ENCODE peak calls at places on chromosomes 12 and 14, in five cellular contexts. One of them, this sample, is unnamed.

GRCh38 chr14:23605931-23606585 is 27.5 kb upstream of the JPH4 start:
- DNase-seq in NT2/D1: no peak
- DNase-seq in IMR-90: peak; percentile 12
- DNase-seq in neuronal stem cell: no peak
- DNase-seq in left ventricle myocardium inferior: no peak
- DNase-seq in this sample: no peak

GRCh38 chr12:29673346-29673745 is 110.4 kb downstream of the TMTC1 start:
- DNase-seq in NT2/D1: no peak
- DNase-seq in left ventricle myocardium inferior: no peak
- DNase-seq in neuronal stem cell: no peak
- DNase-seq in IMR-90: peak; percentile 71
- DNase-seq in this sample: no peak

GRCh38 chr14:57478050-57478449 is 15.6 kb downstream of the CCDC198 start:
- DNase-seq in left ventricle myocardium inferior: no peak
- DNase-seq in NT2/D1: no peak
- DNase-seq in IMR-90: no peak
- DNase-seq in neuronal stem cell: no peak
- DNase-seq in this sample: no peak

GRCh38 chr12:122888232-122888752 is 7.6 kb downstream of the VPS37B start:
- DNase-seq in neuronal stem cell: no peak
- DNase-seq in IMR-90: peak; percentile 69
- DNase-seq in left ventricle myocardium inferior: peak; percentile 31
- DNase-seq in NT2/D1: no peak
- DNase-seq in this sample: peak; percentile 91

GRCh38 chr12:30515351-30515750 is 180.3 kb downstream of the IPO8 start:
- DNase-seq in NT2/D1: peak; percentile 32
- DNase-seq in IMR-90: no peak
- DNase-seq in neuronal stem cell: peak; percentile 11
- DNase-seq in left ventricle myocardium inferior: no peak
- DNase-seq in this sample: no peak

GRCh38 chr14:24145700-24146621 is at the start of gene PSME2:
- DNase-seq in IMR-90: peak; percentile 80
- DNase-seq in neuronal stem cell: no peak
- DNase-seq in NT2/D1: no peak
- DNase-seq in left ventricle myocardium inferior: no peak
- DNase-seq in this sample: no peak

GRCh38 chr14:70803321-70804110 is 5.8 kb downstream of the MAP3K9 start:
- DNase-seq in left ventricle myocardium inferior: no peak
- DNase-seq in IMR-90: no peak
- DNase-seq in neuronal stem cell: no peak
- DNase-seq in NT2/D1: no peak
- DNase-seq in this sample: no peak

GRCh38 chr14:61234215-61234916 is 46.8 kb downstream of the TMEM30B start:
- DNase-seq in NT2/D1: no peak
- DNase-seq in neuronal stem cell: no peak
- DNase-seq in left ventricle myocardium inferior: no peak
- DNase-seq in IMR-90: no peak
- DNase-seq in this sample: no peak

GRCh38 chr14:67618617-67619063 is 1.1 kb upstream of the ARG2 start:
- DNase-seq in neuronal stem cell: peak; percentile 31
- DNase-seq in left ventricle myocardium inferior: no peak
- DNase-seq in IMR-90: peak; percentile 79
- DNase-seq in NT2/D1: no peak
- DNase-seq in this sample: no peak

GRCh38 chr12:11834104-11834812 is 184.8 kb downstream of the ETV6 start:
- DNase-seq in NT2/D1: no peak
- DNase-seq in IMR-90: peak; percentile 41
- DNase-seq in left ventricle myocardium inferior: no peak
- DNase-seq in neuronal stem cell: no peak
- DNase-seq in this sample: no peak

GRCh38 chr14:49972840-49973239 is 80.0 kb downstream of the ARF6 start:
- DNase-seq in IMR-90: peak; percentile 92
- DNase-seq in left ventricle myocardium inferior: no peak
- DNase-seq in neuronal stem cell: no peak
- DNase-seq in NT2/D1: no peak
- DNase-seq in this sample: peak; percentile 57

GRCh38 chr12:4278582-4278939 is 5.0 kb downstream of the CCND2 start:
- DNase-seq in left ventricle myocardium inferior: peak; percentile 76
- DNase-seq in neuronal stem cell: no peak
- DNase-seq in IMR-90: no peak
- DNase-seq in NT2/D1: no peak
- DNase-seq in this sample: peak; percentile 72

GRCh38 chr14:34355584-34356266 is 106.3 kb downstream of the SPTSSA start:
- DNase-seq in neuronal stem cell: no peak
- DNase-seq in NT2/D1: no peak
- DNase-seq in left ventricle myocardium inferior: no peak
- DNase-seq in IMR-90: peak; percentile 75
- DNase-seq in this sample: no peak

GRCh38 chr12:108035372-108035771 is 93.7 kb upstream of the WSCD2 start:
- DNase-seq in IMR-90: no peak
- DNase-seq in left ventricle myocardium inferior: no peak
- DNase-seq in neuronal stem cell: no peak
- DNase-seq in NT2/D1: no peak
- DNase-seq in this sample: no peak
- H3K27me3 ChIP-seq in IMR-90: no peaks in the 10 kb centered on the region
- H3K27me3 ChIP-seq in left ventricle myocardium inferior: peaks cover 78% of the 10 kb centered on the region
- H3K27me3 ChIP-seq in neuronal stem cell: no peaks in the 10 kb centered on the region
- H3K27me3 ChIP-seq in NT2/D1: peaks cover 3% of the 10 kb centered on the region
- H3K27me3 ChIP-seq in this sample: no peaks in the 10 kb centered on the region

DNA sequence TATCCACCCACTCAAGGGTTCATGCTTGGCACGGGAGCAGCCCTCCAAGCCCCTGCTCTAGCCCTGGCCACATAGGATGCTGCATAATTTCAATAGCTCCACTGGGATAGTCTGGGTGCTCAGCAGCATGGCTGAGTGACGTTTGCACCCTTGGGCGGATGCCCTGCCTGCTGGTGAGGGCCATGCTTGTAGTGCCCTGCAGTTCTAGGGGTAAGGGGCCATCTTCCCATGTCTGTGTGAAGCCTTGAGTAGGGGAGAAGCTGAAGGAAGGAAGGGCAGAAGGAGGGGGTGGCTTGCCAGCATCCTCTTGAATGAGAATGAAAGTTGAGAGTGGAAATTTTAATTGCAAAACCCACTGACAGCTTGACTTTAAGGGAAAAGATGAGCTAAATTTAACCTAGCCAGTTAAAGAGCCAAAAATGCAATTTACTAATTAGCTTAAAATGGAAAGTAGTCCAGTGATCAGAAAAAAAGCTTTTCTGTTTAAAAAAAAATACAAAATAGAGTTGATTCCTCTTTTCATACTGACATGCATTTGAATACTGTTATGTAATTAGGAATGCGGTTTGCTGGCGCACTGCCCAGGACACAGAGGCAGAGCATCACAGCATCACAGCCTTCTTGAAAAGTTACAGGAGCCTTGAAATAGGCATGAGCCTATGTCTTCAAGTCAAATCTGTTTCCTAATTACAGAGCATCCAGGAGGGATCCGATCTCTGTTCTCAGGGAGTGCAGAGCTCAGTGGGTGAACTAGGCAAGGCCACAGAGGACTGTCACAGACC is 18.5 kb upstream of the EML1 start:
- DNase-seq in left ventricle myocardium inferior: peak; percentile 56
- DNase-seq in NT2/D1: no peak
- DNase-seq in neuronal stem cell: no peak
- DNase-seq in IMR-90: peak; percentile 52
- DNase-seq in this sample: peak; percentile 41
- H3K27me3 ChIP-seq in left ventricle myocardium inferior: no peaks in the 10 kb centered on the region
- H3K27me3 ChIP-seq in NT2/D1: no peaks in the 10 kb centered on the region
- H3K27me3 ChIP-seq in neuronal stem cell: no peaks in the 10 kb centered on the region
- H3K27me3 ChIP-seq in IMR-90: no peaks in the 10 kb centered on the region
- H3K27me3 ChIP-seq in this sample: no peaks in the 10 kb centered on the region

DNA sequence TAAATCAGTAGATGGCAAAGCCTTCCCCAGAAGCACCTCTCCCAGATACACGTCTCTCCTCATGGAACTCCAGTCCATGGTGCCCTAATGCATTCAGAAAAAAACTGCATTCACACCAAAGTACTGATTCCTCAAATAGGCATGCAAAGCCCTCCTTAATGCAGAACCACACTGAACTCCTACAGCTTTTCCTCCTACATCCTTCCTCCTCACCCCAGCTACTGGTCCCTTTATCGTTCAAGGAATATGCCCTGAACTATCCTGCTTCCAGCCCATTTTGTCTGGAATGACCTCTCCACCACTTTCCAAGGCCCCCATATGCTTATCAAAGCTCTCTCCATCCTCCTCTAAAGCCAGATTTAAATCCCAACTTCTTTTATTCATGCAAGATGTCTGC is 21.3 kb downstream of the SMUG1 start:
- DNase-seq in NT2/D1: no peak
- DNase-seq in IMR-90: no peak
- DNase-seq in left ventricle myocardium inferior: no peak
- DNase-seq in neuronal stem cell: no peak
- DNase-seq in this sample: no peak
- H3K27me3 ChIP-seq in NT2/D1: peaks cover 15% of the 10 kb centered on the region
- H3K27me3 ChIP-seq in IMR-90: peaks cover 56% of the 10 kb centered on the region
- H3K27me3 ChIP-seq in left ventricle myocardium inferior: peaks cover 90% of the 10 kb centered on the region
- H3K27me3 ChIP-seq in neuronal stem cell: no peaks in the 10 kb centered on the region
- H3K27me3 ChIP-seq in this sample: no peaks in the 10 kb centered on the region

GRCh38 chr14:104844306-104845032 is 20.6 kb upstream of the CEP170B start:
- DNase-seq in left ventricle myocardium inferior: no peak
- DNase-seq in neuronal stem cell: no peak
- DNase-seq in IMR-90: no peak
- DNase-seq in NT2/D1: no peak
- DNase-seq in this sample: no peak
- H3K27me3 ChIP-seq in left ventricle myocardium inferior: peaks cover 85% of the 10 kb centered on the region
- H3K27me3 ChIP-seq in neuronal stem cell: no peaks in the 10 kb centered on the region
- H3K27me3 ChIP-seq in IMR-90: peaks cover 62% of the 10 kb centered on the region
- H3K27me3 ChIP-seq in NT2/D1: peaks cover 59% of the 10 kb centered on the region
- H3K27me3 ChIP-seq in this sample: no peaks in the 10 kb centered on the region